ENCODE peak calls at places on chromosomes 16 and 17, in four cellular contexts. G is trophoblast cell, A is mesenchymal stem cell, O is H9. F is an unnamed sample.

GRCh38 chr16:27649021-27649420 is 99.1 kb downstream of the KATNIP start:
- DNase-seq in O (no peak), A (no peak), G (peak), F (no peak)

GRCh38 chr17:3801043-3801746 is at the start of gene ITGAE:
- DNase-seq in O (no peak), G (no peak), A (no peak), F (no peak)

GRCh38 chr17:66889480-66890230 is 54.7 kb downstream of the CACNG5 start:
- DNase-seq in G (no peak), A (no peak), O (no peak), F (no peak)

GRCh38 chr16:66406534-66407368 is 20.3 kb upstream of the BEAN1 start:
- DNase-seq in G (peak), A (peak), O (peak), F (peak)

GRCh38 chr17:27989046-27989445 is 53.4 kb upstream of the NLK start:
- DNase-seq in A (no peak), G (no peak), O (no peak), F (no peak)

GRCh38 chr17:21058098-21058893 is 15.5 kb upstream of the USP22 start:
- DNase-seq in G (no peak), A (peak), O (peak), F (no peak)

GRCh38 chr17:53971361-53971760 is 148.6 kb downstream of the KIF2B start:
- DNase-seq in O (no peak), A (no peak), G (no peak), F (no peak)

GRCh38 chr16:54236761-54237160 is 49.8 kb downstream of the IRX3 start:
- DNase-seq in O (no peak), G (no peak), A (no peak), F (no peak)

GRCh38 chr17:44981221-44981968 is 13.3 kb upstream of the C1QL1 start:
- DNase-seq in O (no peak), G (peak), A (peak), F (no peak)

GRCh38 chr17:76204277-76204676 is 36.0 kb downstream of the RNF157 start:
- DNase-seq in G (peak), O (no peak), A (peak), F (no peak)

DNA sequence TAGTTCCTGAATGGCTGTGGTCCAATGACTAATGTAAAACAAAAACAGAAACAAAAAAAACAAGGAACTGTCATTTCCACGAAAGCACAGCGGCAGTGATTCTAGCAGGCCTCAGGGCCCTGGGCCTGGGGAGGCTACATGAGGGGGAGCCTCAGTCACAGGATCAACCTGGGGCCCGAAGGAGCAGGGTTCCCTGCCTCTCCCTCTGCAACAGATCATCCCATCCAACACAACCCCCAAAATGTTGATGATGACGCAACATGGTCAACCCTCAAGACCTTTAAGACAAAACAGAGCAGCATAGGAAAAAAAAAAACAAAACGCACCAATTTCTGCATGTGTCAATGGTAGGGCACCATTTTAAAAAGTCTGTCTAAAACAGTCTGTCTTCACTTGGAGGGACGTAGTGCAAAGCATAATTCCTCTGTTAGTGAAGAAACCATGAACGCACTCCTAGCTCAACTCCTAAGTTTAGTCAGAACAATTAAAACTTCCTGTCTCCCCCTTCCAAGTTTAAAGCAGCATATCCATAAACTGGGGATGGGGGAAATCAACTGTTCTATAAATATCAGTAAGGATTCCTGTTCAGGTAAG is 32.3 kb downstream of the AXIN2 start:
- DNase-seq in A (no peak), G (no peak), O (no peak), F (no peak)
- H2BK12ac ChIP-seq in A (no peak), G (peak), O (no peak), F (no peak)

GRCh38 chr16:1308036-1308976 is 1.1 kb upstream of the UBE2I start:
- DNase-seq in O (no peak), A (peak), G (peak), F (no peak)
- H4K91ac ChIP-seq in O (no peak), A (peak), G (peak), F (no peak)

GRCh38 chr17:17839792-17840707 is 3.3 kb upstream of the SREBF1 start:
- DNase-seq in O (peak), G (peak), A (peak), F (peak)

GRCh38 chr17:17843096-17843495 is 6.3 kb upstream of the SREBF1 start:
- DNase-seq in O (no peak), G (no peak), A (no peak), F (no peak)

GRCh38 chr17:17842111-17842876 is 5.5 kb upstream of the SREBF1 start:
- DNase-seq in G (no peak), A (no peak), O (no peak), F (no peak)

GRCh38 chr17:17840751-17841591 is 4.2 kb upstream of the SREBF1 start:
- DNase-seq in A (peak), G (peak), O (peak), F (no peak)

DNA sequence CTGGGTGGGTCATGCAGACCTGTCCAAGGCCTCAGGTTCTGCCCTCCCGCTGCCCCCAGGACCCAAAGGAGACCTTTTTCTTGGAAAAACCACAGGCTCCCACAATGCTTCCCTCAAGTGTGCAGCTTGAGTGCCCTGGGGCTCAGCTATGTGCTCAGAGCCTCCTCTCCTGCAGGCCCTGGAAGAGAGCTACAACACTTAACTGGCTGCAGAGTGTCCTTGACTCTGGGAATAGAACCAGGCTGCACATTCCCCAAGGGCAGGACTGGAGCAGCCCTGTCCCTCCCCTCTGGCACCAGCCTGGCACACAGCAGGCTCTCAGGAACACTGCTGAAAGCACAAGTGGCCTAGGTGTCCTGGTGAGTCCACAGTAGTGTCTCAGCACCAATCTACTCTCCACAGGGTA is 4.8 kb upstream of the SREBF1 start:
- DNase-seq in G (peak), O (peak), A (peak), F (no peak)
- H3K23ac ChIP-seq in G (no peak), O (no peak), A (no peak), F (no peak)

GRCh38 chr17:7408863-7409262 is 1.2 kb downstream of the NLGN2 start:
- DNase-seq in G (no peak), A (no peak), O (no peak), F (no peak)
- H2BK12ac ChIP-seq in G (no peak), A (no peak), O (no peak), F (no peak)

GRCh38 chr17:77315010-77315409 is 174.2 kb downstream of the SEC14L1 start:
- DNase-seq in G (no peak), O (no peak), A (no peak), F (no peak)
- H4K91ac ChIP-seq in G (no peak), O (no peak), A (peak), F (no peak)

GRCh38 chr17:41688641-41689496 is at the start of gene EIF1:
- DNase-seq in O (peak), G (peak), A (peak), F (peak)
- H3K23ac ChIP-seq in O (no peak), G (no peak), A (no peak), F (peak)

DNA sequence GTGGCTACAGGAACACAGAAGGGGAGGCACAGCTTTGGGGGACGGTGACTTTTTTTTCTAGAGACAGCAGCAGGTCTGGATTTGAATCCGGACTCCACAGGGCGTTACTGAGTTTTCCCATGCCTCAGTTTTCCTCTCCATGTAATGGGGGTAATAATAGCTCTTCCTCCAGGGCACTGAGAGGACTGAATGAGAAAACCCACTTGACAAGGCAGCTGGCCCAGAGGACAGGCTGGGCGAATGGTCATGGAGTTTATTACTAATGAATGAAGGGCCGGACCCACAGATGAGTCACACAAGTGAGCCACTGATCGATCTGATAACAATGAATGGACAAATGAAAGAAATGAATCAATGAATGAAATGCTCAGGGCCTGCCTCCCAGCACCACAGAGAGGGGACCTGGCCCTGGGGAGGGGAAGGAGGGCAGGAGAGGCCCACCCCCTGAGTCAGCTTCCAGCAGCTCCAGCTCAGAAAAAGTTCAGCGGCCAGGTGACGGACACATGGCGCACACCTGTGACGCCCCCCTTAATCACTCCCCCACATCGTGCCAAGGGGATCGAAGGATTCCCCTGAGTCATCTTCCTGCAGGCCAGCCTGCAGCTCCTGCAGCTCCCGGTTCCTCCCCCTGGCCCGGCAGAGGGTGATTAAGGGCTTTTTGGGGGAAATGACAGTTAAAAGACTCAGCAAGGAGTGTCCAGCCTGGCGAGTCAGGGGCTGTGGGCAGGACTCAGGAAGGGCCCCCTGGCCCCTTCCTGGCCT is 54.3 kb downstream of the SOCS1 start:
- DNase-seq in G (peak), O (peak), A (peak), F (no peak)
- H2BK12ac ChIP-seq in G (no peak), O (no peak), A (peak), F (no peak)